ENCODE peak calls at places on chromosomes 4 and X, in six cellular contexts. I is H1, Y is A549, M is adrenal gland, O is OCI-LY7, F is mesenchymal stem cell. J is an unnamed sample.

GRCh38 chr4:83599183-83599582 is 63.3 kb downstream of the GPAT3 start:
- DNase-seq in I (no peak), Y (peak; percentile 46), M (no peak), O (peak; percentile 67), F (peak; percentile 57), J (peak; percentile 54)

GRCh38 chrX:20967725-20968124 is 406.5 kb upstream of the CNKSR2 start:
- DNase-seq in I (no peak), Y (peak; percentile 31), M (no peak), O (no peak), F (no peak), J (no peak)

GRCh38 chrX:19875051-19875432 is 12.4 kb downstream of the SH3KBP1 start:
- DNase-seq in I (no peak), Y (no peak), M (no peak), O (no peak), F (no peak), J (no peak)

GRCh38 chr4:5940470-5941203 is 47.8 kb upstream of the CRMP1 start:
- DNase-seq in I (no peak), Y (no peak), M (no peak), O (no peak), F (peak; percentile 10), J (no peak)

GRCh38 chr4:169201144-169202124 is 69.3 kb downstream of the SH3RF1 start:
- DNase-seq in I (no peak), Y (no peak), M (no peak), O (no peak), F (peak; percentile 32), J (no peak)

GRCh38 chr4:78481180-78481579 is 70.4 kb upstream of the ANXA3 start:
- DNase-seq in I (no peak), Y (no peak), M (no peak), O (no peak), F (peak; percentile 81), J (no peak)

GRCh38 chr4:88791274-88791673 is 93.6 kb upstream of the NAP1L5 start:
- DNase-seq in I (no peak), Y (peak; percentile 4), M (no peak), O (peak; percentile 24), F (peak; percentile 17), J (no peak)

GRCh38 chrX:70762285-70762684 is 146.2 kb downstream of the TEX11 start:
- DNase-seq in I (no peak), Y (peak; percentile 4), M (no peak), O (no peak), F (no peak), J (no peak)

GRCh38 chr4:188735082-188735481 is 595.8 kb downstream of the TRIML1 start:
- DNase-seq in I (no peak), Y (no peak), M (no peak), O (no peak), F (no peak), J (no peak)

GRCh38 chr4:186554890-186555827 is at the start of gene MTNR1A:
- DNase-seq in I (no peak), Y (peak; percentile 44), M (no peak), O (no peak), F (peak; percentile 33), J (no peak)

GRCh38 chr4:20624783-20625364 is 75.4 kb upstream of the PACRGL start:
- DNase-seq in I (no peak), Y (no peak), M (peak; percentile 30), O (no peak), F (no peak), J (no peak)

GRCh38 chr4:150354214-150354796 is 227.6 kb upstream of the MAB21L2 start:
- DNase-seq in I (no peak), Y (no peak), M (no peak), O (no peak), F (no peak), J (no peak)

GRCh38 chr4:150305995-150306394 is 227.8 kb downstream of the DCLK2 start:
- DNase-seq in I (no peak), Y (no peak), M (no peak), O (no peak), F (peak; percentile 28), J (no peak)

GRCh38 chrX:19017271-19017670 is 33.4 kb upstream of the PHKA2 start:
- DNase-seq in I (no peak), Y (peak; percentile 61), M (no peak), O (peak; percentile 8), F (peak; percentile 30), J (no peak)

GRCh38 chrX:53071604-53072417 is 10.4 kb upstream of the TSPYL2 start:
- DNase-seq in I (no peak), Y (peak; percentile 76), M (peak; percentile 67), O (peak; percentile 84), F (peak; percentile 67), J (peak; percentile 86)

GRCh38 chrX:96140796-96141195 is 543.8 kb upstream of the DIAPH2 start:
- DNase-seq in I (no peak), Y (no peak), M (no peak), O (no peak), F (peak; percentile 8), J (no peak)

GRCh38 chrX:72663737-72664136 is 50.4 kb downstream of the PHKA1 start:
- DNase-seq in I (no peak), Y (no peak), M (no peak), O (no peak), F (no peak), J (peak; percentile 10)

GRCh38 chr4:3679071-3679825 is 86.9 kb upstream of the ADRA2C start:
- DNase-seq in I (no peak), Y (no peak), M (no peak), O (peak; percentile 38), F (no peak), J (no peak)

GRCh38 chr4:186781032-186781917 is 57.6 kb upstream of the FAT1 start:
- DNase-seq in I (no peak), Y (peak; percentile 45), M (no peak), O (no peak), F (peak; percentile 72), J (no peak)

GRCh38 chr4:150253416-150253815 is 175.2 kb downstream of the DCLK2 start:
- DNase-seq in I (no peak), Y (no peak), M (no peak), O (no peak), F (no peak), J (no peak)

GRCh38 chr4:176137626-176138025 is 57.8 kb downstream of the SPATA4 start:
- DNase-seq in I (no peak), Y (peak; percentile 0), M (no peak), O (no peak), F (no peak), J (no peak)

GRCh38 chrX:81021478-81021877 is 180.2 kb downstream of the HMGN5 start:
- DNase-seq in I (no peak), Y (no peak), M (no peak), O (no peak), F (no peak), J (no peak)

GRCh38 chr4:171812377-171813194 is 618 bp upstream of the GALNTL6 start:
- DNase-seq in I (no peak), Y (peak; percentile 8), M (no peak), O (no peak), F (peak; percentile 18), J (no peak)

GRCh38 chrX:39736219-39737211 is 361.2 kb downstream of the BCOR start:
- DNase-seq in I (no peak), Y (peak; percentile 72), M (peak; percentile 91), O (no peak), F (peak; percentile 28), J (no peak)

GRCh38 chrX:106608016-106608415 is 3.8 kb upstream of the RADX start:
- DNase-seq in I (no peak), Y (no peak), M (no peak), O (no peak), F (no peak), J (peak; percentile 1)

GRCh38 chr4:48112017-48112667 is 21.9 kb downstream of the TXK start:
- DNase-seq in I (no peak), Y (no peak), M (no peak), O (no peak), F (no peak), J (no peak)

GRCh38 chr4:86033171-86033570 is 326.7 kb downstream of the MAPK10 start:
- DNase-seq in I (no peak), Y (no peak), M (peak; percentile 40), O (no peak), F (peak; percentile 81), J (no peak)

GRCh38 chr4:71377561-71377960 is 38.7 kb downstream of the SLC4A4 start:
- DNase-seq in I (no peak), Y (peak; percentile 42), M (no peak), O (no peak), F (peak; percentile 93), J (no peak)

GRCh38 chrX:103248553-103248952 is 6.4 kb downstream of the TCEAL8 start:
- DNase-seq in I (no peak), Y (peak; percentile 16), M (no peak), O (peak; percentile 22), F (peak; percentile 15), J (peak; percentile 9)

GRCh38 chrX:151701071-151701470 is 5.8 kb downstream of the PRRG3 start:
- DNase-seq in I (no peak), Y (no peak), M (no peak), O (no peak), F (no peak), J (no peak)
- H3K9me3 ChIP-seq in I (no peaks in the 10 kb centered on the region), Y (no peaks in the 10 kb centered on the region), M (no peaks in the 10 kb centered on the region), O (no peaks in the 10 kb centered on the region), F (no peaks in the 10 kb centered on the region), J (no peaks in the 10 kb centered on the region)

GRCh38 chrX:11171956-11172355 is 60.8 kb downstream of the HCCS start:
- DNase-seq in I (no peak), Y (no peak), M (no peak), O (no peak), F (no peak), J (no peak)
- H3K4me3 ChIP-seq in I (no peak overlapping the region), Y (no peak overlapping the region), M (no peak overlapping the region), O (no peak overlapping the region), F (no peak overlapping the region), J (no peak overlapping the region)

GRCh38 chr4:1255151-1255550 is 6.2 kb upstream of the CTBP1 start:
- DNase-seq in I (no peak), Y (no peak), M (no peak), O (no peak), F (no peak), J (no peak)
- H3K9me3 ChIP-seq in I (peaks cover 38% of the 10 kb centered on the region), Y (peaks cover 61% of the 10 kb centered on the region), M (no peaks in the 10 kb centered on the region), O (peaks cover 32% of the 10 kb centered on the region), F (peaks cover 30% of the 10 kb centered on the region), J (no peaks in the 10 kb centered on the region)

GRCh38 chr4:151439320-151439719 is 30.3 kb downstream of the FHIP1A start:
- DNase-seq in I (no peak), Y (no peak), M (no peak), O (no peak), F (no peak), J (no peak)

GRCh38 chr4:151438154-151438553 is 29.2 kb downstream of the FHIP1A start:
- DNase-seq in I (no peak), Y (no peak), M (no peak), O (no peak), F (no peak), J (no peak)

GRCh38 chr4:151443247-151443646 is 34.3 kb downstream of the FHIP1A start:
- DNase-seq in I (no peak), Y (no peak), M (no peak), O (no peak), F (no peak), J (no peak)

GRCh38 chr4:151443777-151444176 is 34.8 kb downstream of the FHIP1A start:
- DNase-seq in I (no peak), Y (no peak), M (no peak), O (no peak), F (no peak), J (no peak)

DNA sequence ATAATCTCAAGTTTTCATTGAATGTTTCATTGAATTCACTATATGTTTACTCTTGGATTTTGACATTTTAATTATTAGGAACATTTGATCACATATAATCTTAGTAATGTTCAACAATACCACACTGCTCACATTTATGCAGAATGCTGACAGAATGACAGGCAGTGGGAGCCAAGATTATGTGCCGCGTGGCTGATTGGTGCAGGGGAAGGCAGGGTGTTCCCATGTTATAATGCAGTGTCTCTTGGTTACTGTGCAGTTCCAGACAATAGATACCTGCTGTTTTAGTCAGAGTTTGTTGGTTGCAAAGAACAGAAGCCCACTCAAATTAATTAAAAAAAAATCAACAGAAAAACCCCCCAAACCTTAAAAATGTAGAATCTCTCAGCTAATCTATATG is 33.0 kb downstream of the FHIP1A start:
- DNase-seq in I (no peak), Y (no peak), M (no peak), O (no peak), F (no peak), J (no peak)
- H3K4me3 ChIP-seq in I (no peak overlapping the region), Y (no peak overlapping the region), M (no peak overlapping the region), O (no peak overlapping the region), F (no peak overlapping the region), J (no peak overlapping the region)